ENCODE peak calls at places on chromosomes 1 and 21, in eight cellular contexts. One of them, this sample, is unnamed.

GRCh38 chr1:6489799-6490180 is 1.7 kb downstream of the PLEKHG5 start:
- DNase-seq in heart left ventricle: peak; percentile 64
- DNase-seq in tibial artery: peak; percentile 80
- DNase-seq in upper lobe of left lung: peak; percentile 73
- DNase-seq in GM12865: peak; percentile 85
- DNase-seq in astrocyte of the spinal cord: peak; percentile 75
- DNase-seq in prostate gland: peak; percentile 66
- DNase-seq in dorsolateral prefrontal cortex: peak; percentile 84
- DNase-seq in this sample: peak; percentile 70

GRCh38 chr1:44030606-44031050 is 634 bp downstream of the SLC6A9 start:
- DNase-seq in upper lobe of left lung: no peak
- DNase-seq in dorsolateral prefrontal cortex: no peak
- DNase-seq in astrocyte of the spinal cord: peak; percentile 48
- DNase-seq in tibial artery: no peak
- DNase-seq in heart left ventricle: no peak
- DNase-seq in prostate gland: no peak
- DNase-seq in GM12865: peak; percentile 44
- DNase-seq in this sample: peak; percentile 31

GRCh38 chr1:83822206-83822605 is 176.7 kb downstream of the TTLL7 start:
- DNase-seq in tibial artery: no peak
- DNase-seq in dorsolateral prefrontal cortex: no peak
- DNase-seq in upper lobe of left lung: no peak
- DNase-seq in GM12865: no peak
- DNase-seq in prostate gland: no peak
- DNase-seq in astrocyte of the spinal cord: no peak
- DNase-seq in heart left ventricle: no peak
- DNase-seq in this sample: no peak

GRCh38 chr1:42742617-42743301 is 2.7 kb upstream of the CLDN19 start:
- DNase-seq in astrocyte of the spinal cord: no peak
- DNase-seq in tibial artery: no peak
- DNase-seq in dorsolateral prefrontal cortex: no peak
- DNase-seq in GM12865: no peak
- DNase-seq in heart left ventricle: no peak
- DNase-seq in prostate gland: no peak
- DNase-seq in upper lobe of left lung: no peak
- DNase-seq in this sample: no peak

GRCh38 chr21:31992391-31992790 is 119.6 kb downstream of the HUNK start:
- DNase-seq in tibial artery: no peak
- DNase-seq in astrocyte of the spinal cord: no peak
- DNase-seq in dorsolateral prefrontal cortex: no peak
- DNase-seq in GM12865: no peak
- DNase-seq in heart left ventricle: no peak
- DNase-seq in prostate gland: no peak
- DNase-seq in upper lobe of left lung: no peak
- DNase-seq in this sample: no peak

GRCh38 chr1:175530981-175531380 is 212.4 kb downstream of the TNR start:
- DNase-seq in dorsolateral prefrontal cortex: no peak
- DNase-seq in heart left ventricle: no peak
- DNase-seq in astrocyte of the spinal cord: no peak
- DNase-seq in tibial artery: no peak
- DNase-seq in GM12865: no peak
- DNase-seq in prostate gland: no peak
- DNase-seq in upper lobe of left lung: no peak
- DNase-seq in this sample: no peak

GRCh38 chr1:178011101-178011828 is 41.4 kb upstream of the SEC16B start:
- DNase-seq in astrocyte of the spinal cord: peak; percentile 36
- DNase-seq in GM12865: no peak
- DNase-seq in prostate gland: no peak
- DNase-seq in upper lobe of left lung: no peak
- DNase-seq in heart left ventricle: no peak
- DNase-seq in tibial artery: no peak
- DNase-seq in dorsolateral prefrontal cortex: no peak
- DNase-seq in this sample: no peak

GRCh38 chr1:214505134-214505533 is 46.3 kb downstream of the PTPN14 start:
- DNase-seq in tibial artery: no peak
- DNase-seq in upper lobe of left lung: no peak
- DNase-seq in astrocyte of the spinal cord: no peak
- DNase-seq in prostate gland: no peak
- DNase-seq in heart left ventricle: no peak
- DNase-seq in dorsolateral prefrontal cortex: no peak
- DNase-seq in GM12865: no peak
- DNase-seq in this sample: no peak

GRCh38 chr1:229383961-229384360 is 41.1 kb upstream of the CCSAP start:
- DNase-seq in heart left ventricle: no peak
- DNase-seq in GM12865: no peak
- DNase-seq in prostate gland: no peak
- DNase-seq in dorsolateral prefrontal cortex: no peak
- DNase-seq in tibial artery: peak; percentile 3
- DNase-seq in astrocyte of the spinal cord: no peak
- DNase-seq in upper lobe of left lung: no peak
- DNase-seq in this sample: no peak

GRCh38 chr1:38758824-38759223 is 100.7 kb downstream of the RRAGC start:
- DNase-seq in tibial artery: no peak
- DNase-seq in dorsolateral prefrontal cortex: no peak
- DNase-seq in heart left ventricle: no peak
- DNase-seq in astrocyte of the spinal cord: no peak
- DNase-seq in prostate gland: no peak
- DNase-seq in upper lobe of left lung: no peak
- DNase-seq in GM12865: no peak
- DNase-seq in this sample: no peak

GRCh38 chr1:243294723-243295121 is 38.9 kb downstream of the SDCCAG8 start:
- DNase-seq in astrocyte of the spinal cord: peak; percentile 63
- DNase-seq in upper lobe of left lung: no peak
- DNase-seq in prostate gland: no peak
- DNase-seq in dorsolateral prefrontal cortex: no peak
- DNase-seq in GM12865: no peak
- DNase-seq in heart left ventricle: no peak
- DNase-seq in tibial artery: no peak
- DNase-seq in this sample: no peak

GRCh38 chr1:84665703-84666317 is 24.5 kb downstream of the SSX2IP start:
- DNase-seq in heart left ventricle: no peak
- DNase-seq in prostate gland: no peak
- DNase-seq in dorsolateral prefrontal cortex: no peak
- DNase-seq in GM12865: no peak
- DNase-seq in upper lobe of left lung: no peak
- DNase-seq in tibial artery: no peak
- DNase-seq in astrocyte of the spinal cord: peak; percentile 40
- DNase-seq in this sample: no peak

GRCh38 chr1:61152706-61153105 is 70.3 kb downstream of the NFIA start:
- DNase-seq in prostate gland: no peak
- DNase-seq in GM12865: no peak
- DNase-seq in dorsolateral prefrontal cortex: no peak
- DNase-seq in upper lobe of left lung: no peak
- DNase-seq in tibial artery: no peak
- DNase-seq in heart left ventricle: no peak
- DNase-seq in astrocyte of the spinal cord: no peak
- DNase-seq in this sample: no peak

GRCh38 chr21:34952701-34953100 is 96.4 kb downstream of the RUNX1 start:
- DNase-seq in prostate gland: no peak
- DNase-seq in heart left ventricle: no peak
- DNase-seq in astrocyte of the spinal cord: no peak
- DNase-seq in upper lobe of left lung: no peak
- DNase-seq in dorsolateral prefrontal cortex: no peak
- DNase-seq in GM12865: no peak
- DNase-seq in tibial artery: no peak
- DNase-seq in this sample: no peak

GRCh38 chr1:67339623-67340343 is 32.1 kb downstream of the IL12RB2 start:
- DNase-seq in tibial artery: no peak
- DNase-seq in GM12865: peak; percentile 82
- DNase-seq in prostate gland: no peak
- DNase-seq in heart left ventricle: no peak
- DNase-seq in astrocyte of the spinal cord: peak; percentile 76
- DNase-seq in dorsolateral prefrontal cortex: no peak
- DNase-seq in upper lobe of left lung: no peak
- DNase-seq in this sample: no peak

GRCh38 chr1:25718738-25719137 is 81.3 kb upstream of the SELENON start:
- DNase-seq in astrocyte of the spinal cord: no peak
- DNase-seq in heart left ventricle: no peak
- DNase-seq in dorsolateral prefrontal cortex: no peak
- DNase-seq in upper lobe of left lung: no peak
- DNase-seq in prostate gland: no peak
- DNase-seq in tibial artery: no peak
- DNase-seq in GM12865: no peak
- DNase-seq in this sample: no peak

GRCh38 chr1:56929492-56929891 is 36.3 kb downstream of the C8B start:
- DNase-seq in tibial artery: no peak
- DNase-seq in GM12865: no peak
- DNase-seq in astrocyte of the spinal cord: no peak
- DNase-seq in prostate gland: no peak
- DNase-seq in upper lobe of left lung: no peak
- DNase-seq in heart left ventricle: no peak
- DNase-seq in dorsolateral prefrontal cortex: no peak
- DNase-seq in this sample: no peak

GRCh38 chr1:174013864-174014418 is 8.2 kb downstream of the RC3H1 start:
- DNase-seq in astrocyte of the spinal cord: no peak
- DNase-seq in tibial artery: no peak
- DNase-seq in GM12865: no peak
- DNase-seq in heart left ventricle: no peak
- DNase-seq in dorsolateral prefrontal cortex: no peak
- DNase-seq in upper lobe of left lung: no peak
- DNase-seq in prostate gland: no peak
- DNase-seq in this sample: no peak

GRCh38 chr1:212289262-212290077 is 4.3 kb downstream of the PPP2R5A start:
- DNase-seq in upper lobe of left lung: no peak
- DNase-seq in astrocyte of the spinal cord: no peak
- DNase-seq in prostate gland: no peak
- DNase-seq in dorsolateral prefrontal cortex: no peak
- DNase-seq in heart left ventricle: no peak
- DNase-seq in GM12865: no peak
- DNase-seq in tibial artery: no peak
- DNase-seq in this sample: no peak

GRCh38 chr1:212290608-212291007 is 5.4 kb downstream of the PPP2R5A start:
- DNase-seq in upper lobe of left lung: no peak
- DNase-seq in heart left ventricle: no peak
- DNase-seq in prostate gland: no peak
- DNase-seq in tibial artery: no peak
- DNase-seq in dorsolateral prefrontal cortex: no peak
- DNase-seq in astrocyte of the spinal cord: no peak
- DNase-seq in GM12865: no peak
- DNase-seq in this sample: no peak

GRCh38 chr1:212293579-212293978 is 8.4 kb downstream of the PPP2R5A start:
- DNase-seq in heart left ventricle: no peak
- DNase-seq in tibial artery: no peak
- DNase-seq in prostate gland: no peak
- DNase-seq in dorsolateral prefrontal cortex: no peak
- DNase-seq in GM12865: no peak
- DNase-seq in upper lobe of left lung: no peak
- DNase-seq in astrocyte of the spinal cord: no peak
- DNase-seq in this sample: no peak

GRCh38 chr1:212292250-212292924 is 7.2 kb downstream of the PPP2R5A start:
- DNase-seq in tibial artery: no peak
- DNase-seq in heart left ventricle: no peak
- DNase-seq in prostate gland: no peak
- DNase-seq in GM12865: no peak
- DNase-seq in upper lobe of left lung: no peak
- DNase-seq in astrocyte of the spinal cord: no peak
- DNase-seq in dorsolateral prefrontal cortex: no peak
- DNase-seq in this sample: no peak

DNA sequence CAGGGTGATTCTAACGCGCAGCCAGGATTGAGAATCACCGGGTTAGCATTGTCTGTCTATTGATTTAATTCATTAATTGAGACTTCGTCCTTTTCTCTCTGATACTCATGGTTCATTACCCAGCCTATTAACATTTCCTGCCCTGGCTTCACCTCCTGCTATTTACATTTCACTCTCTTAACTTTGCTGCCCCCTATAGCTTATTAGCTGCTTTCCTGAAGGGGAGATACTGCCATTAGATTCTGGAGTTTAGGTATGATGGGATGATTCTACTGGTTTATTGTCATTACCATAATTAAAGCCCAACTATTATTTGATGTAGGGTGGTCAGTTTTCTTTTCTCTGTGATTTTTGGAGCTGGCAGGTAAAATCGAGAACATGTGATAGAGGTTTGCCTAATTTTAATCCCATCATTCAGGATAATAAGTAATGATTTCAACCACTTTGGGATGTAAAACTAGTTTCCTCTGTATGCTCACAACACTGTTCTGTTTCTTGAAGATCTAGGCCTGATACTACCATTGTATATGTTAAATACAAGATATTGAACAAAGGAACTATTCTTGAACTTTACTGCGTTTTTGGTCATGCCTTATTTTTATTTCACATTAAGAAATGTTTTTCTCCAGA is 6.4 kb downstream of the PPP2R5A start:
- DNase-seq in prostate gland: peak; percentile 9
- DNase-seq in upper lobe of left lung: no peak
- DNase-seq in GM12865: peak; percentile 69
- DNase-seq in heart left ventricle: no peak
- DNase-seq in dorsolateral prefrontal cortex: no peak
- DNase-seq in astrocyte of the spinal cord: peak; percentile 50
- DNase-seq in tibial artery: no peak
- DNase-seq in this sample: no peak
- H3K4me3 ChIP-seq in prostate gland: no peak overlapping the region
- H3K4me3 ChIP-seq in upper lobe of left lung: no peak overlapping the region
- H3K4me3 ChIP-seq in GM12865: no peak overlapping the region
- H3K4me3 ChIP-seq in heart left ventricle: no peak overlapping the region
- H3K4me3 ChIP-seq in dorsolateral prefrontal cortex: no peak overlapping the region
- H3K4me3 ChIP-seq in astrocyte of the spinal cord: no peak overlapping the region
- H3K4me3 ChIP-seq in tibial artery: no peak overlapping the region
- H3K4me3 ChIP-seq in this sample: peak overlapping the region; percentile 20

DNA sequence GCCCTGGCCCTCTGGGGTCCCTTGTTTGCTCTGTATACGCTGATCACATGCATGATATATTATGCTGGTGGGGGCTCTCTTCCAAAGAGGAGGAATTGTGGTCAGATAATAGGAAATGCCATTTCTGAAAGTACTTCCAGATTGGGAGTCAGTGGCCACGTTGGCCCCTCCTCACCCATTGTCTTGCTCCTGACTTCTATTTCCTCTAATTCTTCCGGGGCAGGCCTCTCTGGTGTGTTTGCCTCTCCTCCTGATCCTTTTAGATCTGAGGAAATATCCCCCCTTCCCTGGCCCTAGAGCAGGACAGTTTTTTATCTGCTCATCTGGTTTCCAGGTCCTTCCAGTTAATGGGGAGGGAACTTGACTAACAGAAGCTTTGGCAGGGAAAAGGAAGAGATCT is 2.9 kb downstream of the VANGL2 start:
- DNase-seq in heart left ventricle: no peak
- DNase-seq in dorsolateral prefrontal cortex: no peak
- DNase-seq in prostate gland: no peak
- DNase-seq in upper lobe of left lung: no peak
- DNase-seq in astrocyte of the spinal cord: no peak
- DNase-seq in tibial artery: no peak
- DNase-seq in GM12865: no peak
- DNase-seq in this sample: no peak
- H3K4me3 ChIP-seq in heart left ventricle: no peak overlapping the region
- H3K4me3 ChIP-seq in dorsolateral prefrontal cortex: no peak overlapping the region
- H3K4me3 ChIP-seq in prostate gland: no peak overlapping the region
- H3K4me3 ChIP-seq in upper lobe of left lung: no peak overlapping the region
- H3K4me3 ChIP-seq in astrocyte of the spinal cord: no peak overlapping the region
- H3K4me3 ChIP-seq in tibial artery: no peak overlapping the region
- H3K4me3 ChIP-seq in GM12865: no peak overlapping the region
- H3K4me3 ChIP-seq in this sample: no peak overlapping the region

GRCh38 chr1:156489935-156490293 is 10.7 kb downstream of the MEF2D start:
- DNase-seq in prostate gland: no peak
- DNase-seq in dorsolateral prefrontal cortex: no peak
- DNase-seq in heart left ventricle: no peak
- DNase-seq in astrocyte of the spinal cord: no peak
- DNase-seq in upper lobe of left lung: no peak
- DNase-seq in tibial artery: no peak
- DNase-seq in GM12865: no peak
- DNase-seq in this sample: no peak
- H3K4me3 ChIP-seq in prostate gland: peak overlapping the region; percentile 7
- H3K4me3 ChIP-seq in dorsolateral prefrontal cortex: peak overlapping the region; percentile 31
- H3K4me3 ChIP-seq in heart left ventricle: peak overlapping the region; percentile 43
- H3K4me3 ChIP-seq in astrocyte of the spinal cord: no peak overlapping the region
- H3K4me3 ChIP-seq in upper lobe of left lung: peak overlapping the region; percentile 9
- H3K4me3 ChIP-seq in tibial artery: peak overlapping the region; percentile 53
- H3K4me3 ChIP-seq in GM12865: peak overlapping the region; percentile 79
- H3K4me3 ChIP-seq in this sample: peak overlapping the region; percentile 98

GRCh38 chr1:65264197-65264929 is 45.0 kb upstream of the DNAJC6 start:
- DNase-seq in GM12865: no peak
- DNase-seq in heart left ventricle: peak; percentile 29
- DNase-seq in astrocyte of the spinal cord: peak; percentile 64
- DNase-seq in dorsolateral prefrontal cortex: peak; percentile 82
- DNase-seq in prostate gland: no peak
- DNase-seq in tibial artery: no peak
- DNase-seq in upper lobe of left lung: no peak
- DNase-seq in this sample: no peak
- H3K4me3 ChIP-seq in GM12865: no peak overlapping the region
- H3K4me3 ChIP-seq in heart left ventricle: peak overlapping the region; percentile 71
- H3K4me3 ChIP-seq in astrocyte of the spinal cord: peak overlapping the region; percentile 33
- H3K4me3 ChIP-seq in dorsolateral prefrontal cortex: peak overlapping the region; percentile 69
- H3K4me3 ChIP-seq in prostate gland: no peak overlapping the region
- H3K4me3 ChIP-seq in tibial artery: peak overlapping the region; percentile 64
- H3K4me3 ChIP-seq in upper lobe of left lung: peak overlapping the region; percentile 24
- H3K4me3 ChIP-seq in this sample: peak overlapping the region; percentile 59

This sample was measured in psoas muscle.